ENCODE peak calls at places on chromosomes 5 and 9, in eight cellular contexts. One of them, this sample, is unnamed.

GRCh38 chr5:174532453-174533126 is 191.8 kb upstream of the MSX2 start:
- DNase-seq in breast epithelium: peak; percentile 71
- DNase-seq in cardiac muscle cell: peak; percentile 97
- DNase-seq in SJSA1: peak; percentile 84
- DNase-seq in CD8-positive, alpha-beta memory T cell: no peak
- DNase-seq in stomach: peak; percentile 86
- DNase-seq in mucosa of descending colon: peak; percentile 55
- DNase-seq in A549: peak; percentile 94
- DNase-seq in this sample: peak; percentile 90

GRCh38 chr9:109967651-109968331 is 187.8 kb downstream of the PALM2AKAP2 start:
- DNase-seq in breast epithelium: no peak
- DNase-seq in cardiac muscle cell: no peak
- DNase-seq in SJSA1: no peak
- DNase-seq in CD8-positive, alpha-beta memory T cell: no peak
- DNase-seq in stomach: no peak
- DNase-seq in mucosa of descending colon: no peak
- DNase-seq in A549: no peak
- DNase-seq in this sample: no peak

GRCh38 chr9:117044241-117044640 is 357.1 kb downstream of the TRIM32 start:
- DNase-seq in breast epithelium: no peak
- DNase-seq in cardiac muscle cell: no peak
- DNase-seq in SJSA1: no peak
- DNase-seq in CD8-positive, alpha-beta memory T cell: no peak
- DNase-seq in stomach: no peak
- DNase-seq in mucosa of descending colon: no peak
- DNase-seq in A549: no peak
- DNase-seq in this sample: no peak

GRCh38 chr5:172795401-172795977 is 24.5 kb upstream of the DUSP1 start:
- DNase-seq in breast epithelium: peak; percentile 74
- DNase-seq in cardiac muscle cell: peak; percentile 100
- DNase-seq in SJSA1: peak; percentile 94
- DNase-seq in CD8-positive, alpha-beta memory T cell: no peak
- DNase-seq in stomach: peak; percentile 72
- DNase-seq in mucosa of descending colon: peak; percentile 75
- DNase-seq in A549: peak; percentile 42
- DNase-seq in this sample: peak; percentile 69

GRCh38 chr5:120465281-120465961 is 1.3 kb downstream of the PRR16 start:
- DNase-seq in breast epithelium: no peak
- DNase-seq in cardiac muscle cell: peak; percentile 63
- DNase-seq in SJSA1: peak; percentile 70
- DNase-seq in CD8-positive, alpha-beta memory T cell: no peak
- DNase-seq in stomach: no peak
- DNase-seq in mucosa of descending colon: peak; percentile 25
- DNase-seq in A549: no peak
- DNase-seq in this sample: peak; percentile 29

GRCh38 chr9:108953983-108954574 is 19.9 kb downstream of the ABITRAM start:
- DNase-seq in breast epithelium: no peak
- DNase-seq in cardiac muscle cell: peak; percentile 69
- DNase-seq in SJSA1: peak; percentile 17
- DNase-seq in CD8-positive, alpha-beta memory T cell: no peak
- DNase-seq in stomach: no peak
- DNase-seq in mucosa of descending colon: no peak
- DNase-seq in A549: peak; percentile 57
- DNase-seq in this sample: peak; percentile 46

GRCh38 chr9:114779352-114779845 is 26.4 kb downstream of the TNFSF15 start:
- DNase-seq in breast epithelium: peak; percentile 53
- DNase-seq in cardiac muscle cell: no peak
- DNase-seq in SJSA1: no peak
- DNase-seq in CD8-positive, alpha-beta memory T cell: no peak
- DNase-seq in stomach: peak; percentile 97
- DNase-seq in mucosa of descending colon: peak; percentile 95
- DNase-seq in A549: peak; percentile 92
- DNase-seq in this sample: peak; percentile 59

GRCh38 chr9:135512241-135512603 is 9.0 kb upstream of the LCN1 start:
- DNase-seq in breast epithelium: no peak
- DNase-seq in cardiac muscle cell: no peak
- DNase-seq in SJSA1: no peak
- DNase-seq in CD8-positive, alpha-beta memory T cell: no peak
- DNase-seq in stomach: no peak
- DNase-seq in mucosa of descending colon: no peak
- DNase-seq in A549: no peak
- DNase-seq in this sample: no peak

GRCh38 chr9:117494401-117495130 is 79.7 kb upstream of the ASTN2 start:
- DNase-seq in breast epithelium: no peak
- DNase-seq in cardiac muscle cell: no peak
- DNase-seq in SJSA1: no peak
- DNase-seq in CD8-positive, alpha-beta memory T cell: no peak
- DNase-seq in stomach: no peak
- DNase-seq in mucosa of descending colon: no peak
- DNase-seq in A549: no peak
- DNase-seq in this sample: no peak

GRCh38 chr5:72920690-72921089 is 35.2 kb upstream of the FCHO2 start:
- DNase-seq in breast epithelium: no peak
- DNase-seq in cardiac muscle cell: peak; percentile 44
- DNase-seq in SJSA1: peak; percentile 31
- DNase-seq in CD8-positive, alpha-beta memory T cell: no peak
- DNase-seq in stomach: no peak
- DNase-seq in mucosa of descending colon: no peak
- DNase-seq in A549: peak; percentile 47
- DNase-seq in this sample: no peak

GRCh38 chr5:142248853-142249462 is 75.9 kb downstream of the SPRY4 start:
- DNase-seq in breast epithelium: peak; percentile 25
- DNase-seq in cardiac muscle cell: peak; percentile 19
- DNase-seq in SJSA1: peak; percentile 89
- DNase-seq in CD8-positive, alpha-beta memory T cell: no peak
- DNase-seq in stomach: peak; percentile 34
- DNase-seq in mucosa of descending colon: peak; percentile 73
- DNase-seq in A549: no peak
- DNase-seq in this sample: peak; percentile 74

GRCh38 chr5:10712574-10713366 is 48.3 kb downstream of the DAP start:
- DNase-seq in breast epithelium: no peak
- DNase-seq in cardiac muscle cell: no peak
- DNase-seq in SJSA1: no peak
- DNase-seq in CD8-positive, alpha-beta memory T cell: no peak
- DNase-seq in stomach: no peak
- DNase-seq in mucosa of descending colon: no peak
- DNase-seq in A549: no peak
- DNase-seq in this sample: no peak

GRCh38 chr5:6448622-6449464 is at the start of gene UBE2QL1:
- DNase-seq in breast epithelium: no peak
- DNase-seq in cardiac muscle cell: no peak
- DNase-seq in SJSA1: peak; percentile 24
- DNase-seq in CD8-positive, alpha-beta memory T cell: no peak
- DNase-seq in stomach: peak; percentile 32
- DNase-seq in mucosa of descending colon: peak; percentile 28
- DNase-seq in A549: peak; percentile 42
- DNase-seq in this sample: no peak

GRCh38 chr9:16126042-16126441 is 573.2 kb downstream of the CCDC171 start:
- DNase-seq in breast epithelium: no peak
- DNase-seq in cardiac muscle cell: no peak
- DNase-seq in SJSA1: no peak
- DNase-seq in CD8-positive, alpha-beta memory T cell: no peak
- DNase-seq in stomach: no peak
- DNase-seq in mucosa of descending colon: no peak
- DNase-seq in A549: no peak
- DNase-seq in this sample: no peak

GRCh38 chr5:142671801-142672200 is 14.1 kb downstream of the FGF1 start:
- DNase-seq in breast epithelium: no peak
- DNase-seq in cardiac muscle cell: peak; percentile 75
- DNase-seq in SJSA1: peak; percentile 60
- DNase-seq in CD8-positive, alpha-beta memory T cell: no peak
- DNase-seq in stomach: no peak
- DNase-seq in mucosa of descending colon: no peak
- DNase-seq in A549: no peak
- DNase-seq in this sample: no peak

GRCh38 chr5:10360686-10361085 is 7.2 kb downstream of the MARCHF6 start:
- DNase-seq in breast epithelium: no peak
- DNase-seq in cardiac muscle cell: no peak
- DNase-seq in SJSA1: no peak
- DNase-seq in CD8-positive, alpha-beta memory T cell: no peak
- DNase-seq in stomach: no peak
- DNase-seq in mucosa of descending colon: no peak
- DNase-seq in A549: no peak
- DNase-seq in this sample: no peak

GRCh38 chr5:54869691-54870090 is 115.7 kb downstream of the ESM1 start:
- DNase-seq in breast epithelium: no peak
- DNase-seq in cardiac muscle cell: no peak
- DNase-seq in SJSA1: no peak
- DNase-seq in CD8-positive, alpha-beta memory T cell: no peak
- DNase-seq in stomach: no peak
- DNase-seq in mucosa of descending colon: no peak
- DNase-seq in A549: no peak
- DNase-seq in this sample: no peak

GRCh38 chr9:129272348-129273025 is 94.4 kb upstream of the IER5L start:
- DNase-seq in breast epithelium: no peak
- DNase-seq in cardiac muscle cell: no peak
- DNase-seq in SJSA1: no peak
- DNase-seq in CD8-positive, alpha-beta memory T cell: no peak
- DNase-seq in stomach: no peak
- DNase-seq in mucosa of descending colon: no peak
- DNase-seq in A549: no peak
- DNase-seq in this sample: no peak

GRCh38 chr9:129273941-129274709 is 96.1 kb upstream of the IER5L start:
- DNase-seq in breast epithelium: peak; percentile 14
- DNase-seq in cardiac muscle cell: no peak
- DNase-seq in SJSA1: no peak
- DNase-seq in CD8-positive, alpha-beta memory T cell: no peak
- DNase-seq in stomach: no peak
- DNase-seq in mucosa of descending colon: no peak
- DNase-seq in A549: no peak
- DNase-seq in this sample: no peak

GRCh38 chr9:129273136-129273895 is 95.3 kb upstream of the IER5L start:
- DNase-seq in breast epithelium: no peak
- DNase-seq in cardiac muscle cell: no peak
- DNase-seq in SJSA1: no peak
- DNase-seq in CD8-positive, alpha-beta memory T cell: no peak
- DNase-seq in stomach: no peak
- DNase-seq in mucosa of descending colon: no peak
- DNase-seq in A549: no peak
- DNase-seq in this sample: no peak

GRCh38 chr9:129270205-129270604 is 92.1 kb upstream of the IER5L start:
- DNase-seq in breast epithelium: no peak
- DNase-seq in cardiac muscle cell: no peak
- DNase-seq in SJSA1: no peak
- DNase-seq in CD8-positive, alpha-beta memory T cell: no peak
- DNase-seq in stomach: peak; percentile 27
- DNase-seq in mucosa of descending colon: no peak
- DNase-seq in A549: no peak
- DNase-seq in this sample: no peak

GRCh38 chr9:129270903-129271431 is 92.9 kb upstream of the IER5L start:
- DNase-seq in breast epithelium: no peak
- DNase-seq in cardiac muscle cell: peak; percentile 93
- DNase-seq in SJSA1: peak; percentile 38
- DNase-seq in CD8-positive, alpha-beta memory T cell: no peak
- DNase-seq in stomach: no peak
- DNase-seq in mucosa of descending colon: no peak
- DNase-seq in A549: no peak
- DNase-seq in this sample: no peak
- H3K4me3 ChIP-seq in breast epithelium: peak overlapping the region; percentile 35
- H3K4me3 ChIP-seq in cardiac muscle cell: no peak overlapping the region
- H3K4me3 ChIP-seq in SJSA1: no peak overlapping the region
- H3K4me3 ChIP-seq in CD8-positive, alpha-beta memory T cell: peak overlapping the region; percentile 48
- H3K4me3 ChIP-seq in stomach: no peak overlapping the region
- H3K4me3 ChIP-seq in mucosa of descending colon: no peak overlapping the region
- H3K4me3 ChIP-seq in A549: no peak overlapping the region
- H3K4me3 ChIP-seq in this sample: no peak overlapping the region

DNA sequence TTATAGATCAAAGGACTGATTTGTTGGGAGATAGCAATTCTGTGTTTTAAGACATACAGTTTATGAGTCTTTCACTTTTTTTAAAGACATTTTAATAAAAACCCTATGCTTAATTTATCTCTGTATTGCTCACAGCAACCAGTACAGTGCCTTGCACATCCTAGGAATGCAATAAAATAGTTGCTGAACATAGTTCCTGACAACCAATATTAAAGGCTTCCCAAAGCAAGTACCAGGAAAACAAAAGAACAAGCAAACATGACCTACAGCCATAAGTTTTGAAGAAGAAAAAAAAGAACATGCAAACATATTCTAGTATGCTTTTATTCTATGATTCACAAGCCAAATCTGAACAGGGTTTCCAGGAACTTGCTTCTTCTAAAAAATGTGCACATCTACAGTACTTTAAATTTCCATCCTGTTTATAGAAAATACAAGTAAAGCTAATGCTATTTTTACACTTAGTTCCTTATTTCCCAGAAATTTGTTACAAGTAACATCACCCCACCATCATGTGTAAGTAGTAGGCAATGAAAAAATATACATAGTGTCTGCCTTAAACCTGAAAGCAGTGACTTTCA is 4.5 kb downstream of the CEMIP2 start:
- DNase-seq in breast epithelium: no peak
- DNase-seq in cardiac muscle cell: peak; percentile 39
- DNase-seq in SJSA1: peak; percentile 25
- DNase-seq in CD8-positive, alpha-beta memory T cell: no peak
- DNase-seq in stomach: no peak
- DNase-seq in mucosa of descending colon: no peak
- DNase-seq in A549: no peak
- DNase-seq in this sample: no peak
- H3K4me3 ChIP-seq in breast epithelium: no peak overlapping the region
- H3K4me3 ChIP-seq in cardiac muscle cell: no peak overlapping the region
- H3K4me3 ChIP-seq in SJSA1: no peak overlapping the region
- H3K4me3 ChIP-seq in CD8-positive, alpha-beta memory T cell: no peak overlapping the region
- H3K4me3 ChIP-seq in stomach: peak overlapping the region; percentile 79
- H3K4me3 ChIP-seq in mucosa of descending colon: no peak overlapping the region
- H3K4me3 ChIP-seq in A549: peak overlapping the region; percentile 94
- H3K4me3 ChIP-seq in this sample: no peak overlapping the region

DNA sequence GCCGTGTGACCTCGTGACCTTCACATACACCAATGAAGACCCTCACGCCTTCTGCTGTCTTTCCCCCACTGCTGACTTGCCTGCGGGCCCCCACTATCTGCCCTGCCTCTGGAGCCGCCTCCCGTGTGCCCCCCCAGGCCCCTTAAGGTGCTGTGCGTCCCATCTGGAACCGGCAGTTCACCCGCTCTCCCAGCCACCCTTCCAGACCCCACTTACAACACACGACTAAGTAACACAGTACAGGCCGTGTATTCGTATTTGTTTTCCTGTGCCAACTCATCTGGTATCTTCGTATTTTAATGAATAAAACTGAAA is 21.7 kb upstream of the TERT start:
- DNase-seq in breast epithelium: no peak
- DNase-seq in cardiac muscle cell: no peak
- DNase-seq in SJSA1: no peak
- DNase-seq in CD8-positive, alpha-beta memory T cell: no peak
- DNase-seq in stomach: no peak
- DNase-seq in mucosa of descending colon: no peak
- DNase-seq in A549: no peak
- DNase-seq in this sample: no peak
- H3K4me3 ChIP-seq in breast epithelium: no peak overlapping the region
- H3K4me3 ChIP-seq in cardiac muscle cell: no peak overlapping the region
- H3K4me3 ChIP-seq in SJSA1: no peak overlapping the region
- H3K4me3 ChIP-seq in CD8-positive, alpha-beta memory T cell: peak overlapping the region; percentile 58
- H3K4me3 ChIP-seq in stomach: peak overlapping the region; percentile 36
- H3K4me3 ChIP-seq in mucosa of descending colon: no peak overlapping the region
- H3K4me3 ChIP-seq in A549: no peak overlapping the region
- H3K4me3 ChIP-seq in this sample: no peak overlapping the region

DNA sequence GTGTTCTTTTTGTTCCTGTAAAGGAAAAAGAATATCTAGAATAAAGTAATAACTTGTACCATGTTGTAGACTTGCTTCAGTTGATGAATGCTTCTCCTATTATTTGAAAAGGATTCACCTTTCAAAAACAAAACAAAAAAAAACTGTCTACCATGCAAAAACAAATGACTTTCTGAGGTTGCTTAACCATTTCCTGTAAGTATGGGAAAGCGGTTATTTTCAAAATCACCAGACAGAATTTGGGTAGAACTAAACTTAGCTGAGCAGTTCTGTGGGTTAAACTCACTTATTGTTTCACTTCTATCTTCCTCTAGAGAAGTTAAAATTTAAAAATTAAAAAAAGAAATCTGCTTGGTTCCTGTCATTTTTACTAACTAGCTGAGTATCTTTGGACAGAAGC is 25.2 kb downstream of the LNPEP start:
- DNase-seq in breast epithelium: no peak
- DNase-seq in cardiac muscle cell: peak; percentile 43
- DNase-seq in SJSA1: no peak
- DNase-seq in CD8-positive, alpha-beta memory T cell: no peak
- DNase-seq in stomach: no peak
- DNase-seq in mucosa of descending colon: no peak
- DNase-seq in A549: no peak
- DNase-seq in this sample: no peak
- H3K4me3 ChIP-seq in breast epithelium: no peak overlapping the region
- H3K4me3 ChIP-seq in cardiac muscle cell: no peak overlapping the region
- H3K4me3 ChIP-seq in SJSA1: no peak overlapping the region
- H3K4me3 ChIP-seq in CD8-positive, alpha-beta memory T cell: no peak overlapping the region
- H3K4me3 ChIP-seq in stomach: no peak overlapping the region
- H3K4me3 ChIP-seq in mucosa of descending colon: no peak overlapping the region
- H3K4me3 ChIP-seq in A549: no peak overlapping the region
- H3K4me3 ChIP-seq in this sample: no peak overlapping the region